ENCODE peak calls at places on chromosomes 7 and 10, in five cellular contexts. D is tibial artery, T is activated T-cell treated with anti-CD3 and anti-CD28 coated beads for 1 hour, I is PC-9, V is NCI-H2081. C is an unnamed sample.

GRCh38 chr7:155598810-155599210 is 45.7 kb upstream of the RBM33 start:
- DNase-seq in I (peak), D (peak), V (peak), T (peak), C (no peak)

GRCh38 chr7:46032353-46032752 is 111.3 kb upstream of the IGFBP3 start:
- DNase-seq in T (no peak), D (no peak), I (peak), V (no peak), C (no peak)

GRCh38 chr7:44398506-44398905 is 73.1 kb upstream of the CAMK2B start:
- DNase-seq in V (peak), T (no peak), D (no peak), I (no peak), C (peak)

GRCh38 chr7:83832009-83832408 is 183.1 kb upstream of the SEMA3E start:
- DNase-seq in D (no peak), I (no peak), T (no peak), V (peak), C (no peak)

GRCh38 chr7:20964214-20964613 is 177.5 kb upstream of the SP8 start:
- DNase-seq in I (no peak), V (peak), T (no peak), D (no peak), C (peak)

GRCh38 chr10:1651280-1651975 is 85.9 kb downstream of the ADARB2 start:
- DNase-seq in V (no peak), I (no peak), D (no peak), T (no peak), C (no peak)

GRCh38 chr7:104341545-104341944 is 13.1 kb downstream of the LHFPL3 start:
- DNase-seq in V (peak), I (no peak), T (no peak), D (no peak), C (no peak)

GRCh38 chr10:3668276-3668960 is 116.6 kb downstream of the KLF6 start:
- DNase-seq in V (no peak), I (peak), D (peak), T (peak), C (peak)

GRCh38 chr10:30026578-30026977 is 32.8 kb downstream of the JCAD start:
- DNase-seq in V (no peak), T (no peak), D (no peak), I (no peak), C (no peak)

GRCh38 chr10:17375936-17376584 is 78.3 kb downstream of the ST8SIA6 start:
- DNase-seq in D (no peak), I (no peak), V (no peak), T (no peak), C (no peak)

GRCh38 chr7:21568762-21569161 is 25.9 kb downstream of the DNAH11 start:
- DNase-seq in V (peak), D (no peak), I (no peak), T (no peak), C (peak)

GRCh38 chr10:62843591-62843990 is 27.4 kb upstream of the EGR2 start:
- DNase-seq in I (no peak), V (no peak), D (no peak), T (no peak), C (no peak)

GRCh38 chr7:103857435-103857834 is 132.0 kb downstream of the RELN start:
- DNase-seq in T (no peak), V (peak), I (no peak), D (no peak), C (peak)

C was measured in DMS153.